ENCODE peak calls at places on chromosomes 11 and 22, in nine cellular contexts. G is cardiac muscle cell; M is neural progenitor cell; N is thoracic aorta; V is sigmoid colon; Q is PC-9; F is HL-60; O is CD4-positive, alpha-beta memory T cell; T is adipocyte. P is an unnamed sample. For H3K27me3, the result is how much of the 10 kb centered on the place peaks cover.

GRCh38 chr22:23709107-23709506 is 18.3 kb downstream of the RGL4 start:
- DNase-seq in Q (no peak), V (no peak), O (no peak), T (peak), N (no peak), G (no peak), F (no peak), M (no peak), P (no peak)

GRCh38 chr11:19164230-19164855 is 37.4 kb downstream of the CSRP3 start:
- DNase-seq in V (no peak), O (no peak), M (no peak), T (no peak), G (no peak), Q (no peak), F (no peak), N (no peak), P (no peak)

GRCh38 chr11:35618497-35619029 is 303 bp downstream of the FJX1 start:
- DNase-seq in G (peak), M (peak), F (no peak), V (peak), Q (peak), T (peak), N (no peak), O (no peak), P (no peak)

GRCh38 chr11:75639752-75640151 is 29.1 kb downstream of the MAP6 start:
- DNase-seq in M (peak), O (no peak), V (peak), Q (no peak), F (no peak), G (peak), N (peak), T (peak), P (no peak)

GRCh38 chr22:50146440-50147228 is 23.9 kb upstream of the PANX2 start:
- DNase-seq in O (no peak), V (peak), N (no peak), G (peak), F (peak), Q (peak), M (peak), T (peak), P (no peak)

GRCh38 chr22:37803636-37804371 is 3.9 kb upstream of the GCAT start:
- DNase-seq in M (peak), Q (no peak), N (no peak), T (no peak), V (no peak), O (no peak), F (no peak), G (no peak), P (no peak)

GRCh38 chr22:24894998-24895397 is 51.5 kb downstream of the LHFPL7 start:
- DNase-seq in F (peak), M (no peak), G (peak), O (no peak), T (peak), Q (peak), V (peak), N (peak), P (no peak)

GRCh38 chr11:117761993-117762392 is 35.0 kb downstream of the DSCAML1 start:
- DNase-seq in G (no peak), N (no peak), V (no peak), O (no peak), T (no peak), F (no peak), Q (no peak), M (no peak), P (no peak)

GRCh38 chr22:29032584-29032983 is 29.0 kb downstream of the C22orf31 start:
- DNase-seq in O (no peak), Q (peak), G (no peak), F (no peak), M (no peak), T (peak), N (no peak), V (no peak), P (no peak)

GRCh38 chr11:28350216-28350615 is 242.0 kb downstream of the METTL15 start:
- DNase-seq in M (no peak), V (no peak), O (no peak), F (no peak), G (no peak), Q (no peak), N (no peak), T (peak), P (no peak)

GRCh38 chr11:68338041-68338800 is 25.8 kb downstream of the LRP5 start:
- DNase-seq in O (no peak), G (no peak), M (no peak), N (no peak), Q (no peak), T (peak), F (no peak), V (no peak), P (no peak)

GRCh38 chr11:1936781-1937615 is 10.1 kb upstream of the MRPL23 start:
- DNase-seq in N (no peak), F (no peak), M (no peak), V (peak), Q (no peak), G (no peak), T (no peak), O (no peak), P (no peak)

GRCh38 chr11:838441-839279 is 3.7 kb downstream of the POLR2L start:
- DNase-seq in O (no peak), T (peak), N (no peak), F (no peak), M (peak), G (peak), Q (no peak), V (no peak), P (no peak)

GRCh38 chr11:88016392-88017020 is 158.7 kb downstream of the RAB38 start:
- DNase-seq in O (peak), M (peak), F (peak), Q (peak), G (peak), T (peak), V (peak), N (peak), P (peak)

GRCh38 chr11:27471067-27471587 is 1.5 kb downstream of the LGR4 start:
- DNase-seq in N (no peak), G (no peak), Q (peak), T (peak), M (peak), O (no peak), V (no peak), F (no peak), P (no peak)

GRCh38 chr11:122109932-122110331 is 6.1 kb downstream of the BLID start:
- DNase-seq in V (no peak), T (no peak), N (no peak), M (no peak), F (no peak), O (no peak), Q (no peak), G (no peak), P (no peak)

GRCh38 chr11:8593935-8594909 is at the start of gene STK33:
- DNase-seq in M (peak), T (peak), N (no peak), F (peak), Q (no peak), O (no peak), V (peak), G (peak), P (no peak)

GRCh38 chr11:68342459-68343158 is 30.2 kb downstream of the LRP5 start:
- DNase-seq in Q (peak), F (no peak), M (peak), N (no peak), V (no peak), O (no peak), T (peak), G (no peak), P (no peak)

GRCh38 chr11:103907548-103908455 is 128.6 kb upstream of the DDI1 start:
- DNase-seq in N (no peak), Q (no peak), M (no peak), T (peak), G (peak), O (no peak), F (no peak), V (no peak), P (no peak)

GRCh38 chr11:115496892-115497291 is 7.3 kb downstream of the CADM1 start:
- DNase-seq in G (no peak), O (no peak), Q (no peak), M (peak), F (no peak), N (no peak), T (no peak), V (no peak), P (no peak)

GRCh38 chr11:27241316-27242122 is 121.5 kb downstream of the CCDC34 start:
- DNase-seq in T (peak), V (no peak), Q (no peak), O (no peak), N (no peak), M (no peak), G (peak), F (no peak), P (no peak)

GRCh38 chr11:34495724-34496377 is 17.7 kb downstream of the ELF5 start:
- DNase-seq in F (no peak), M (no peak), O (no peak), N (no peak), Q (peak), V (no peak), G (peak), T (no peak), P (no peak)

GRCh38 chr11:3000032-3000961 is 8.2 kb upstream of the NAP1L4 start:
- DNase-seq in O (no peak), F (no peak), G (peak), Q (no peak), M (peak), T (peak), V (peak), N (no peak), P (no peak)

GRCh38 chr11:15645201-15645600 is 530.5 kb downstream of the INSC start:
- DNase-seq in T (no peak), N (no peak), Q (no peak), G (no peak), M (no peak), V (no peak), O (no peak), F (no peak), P (no peak)

DNA sequence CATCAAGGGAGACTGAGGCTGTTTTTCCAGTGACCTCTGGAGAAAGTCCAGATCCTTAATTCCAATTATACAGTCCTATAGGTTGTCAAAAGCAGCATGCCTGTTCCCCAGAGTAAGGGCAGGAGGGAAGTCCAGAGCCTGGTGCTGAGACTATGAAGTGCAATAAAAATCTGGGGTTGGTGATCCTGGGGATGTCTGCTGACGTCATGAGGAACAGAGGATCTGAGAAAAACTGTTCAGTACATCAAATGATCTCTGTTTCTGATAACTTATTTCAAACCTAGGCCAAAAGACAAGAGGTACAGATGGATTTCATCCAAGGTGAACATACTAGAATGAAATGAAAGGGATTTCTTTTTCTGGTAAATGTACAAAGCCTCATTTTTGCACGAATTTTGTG is 12.1 kb downstream of the OR5W2 start:
- DNase-seq in O (no peak), G (no peak), N (no peak), F (no peak), Q (no peak), T (no peak), M (no peak), V (no peak), P (no peak)
- H3K27me3 ChIP-seq in O (under half), G (under half), N (under half), F (under half), Q (under half), T (under half), M (under half), V (under half), P (under half)

GRCh38 chr11:112962854-112963367 is 1.7 kb downstream of the NCAM1 start:
- DNase-seq in N (peak), O (no peak), F (no peak), G (peak), T (no peak), M (peak), V (peak), Q (no peak), P (no peak)

GRCh38 chr11:112958670-112959069 is 2.5 kb upstream of the NCAM1 start:
- DNase-seq in Q (peak), N (no peak), F (no peak), T (no peak), V (no peak), M (no peak), O (no peak), G (peak), P (no peak)

GRCh38 chr11:112963368-112963955 is 2.2 kb downstream of the NCAM1 start:
- DNase-seq in M (peak), T (no peak), G (no peak), O (no peak), N (no peak), F (no peak), V (no peak), Q (no peak), P (no peak)

GRCh38 chr11:112961146-112961668 is at the start of gene NCAM1:
- DNase-seq in V (peak), T (peak), N (peak), Q (peak), G (peak), F (peak), M (peak), O (peak), P (no peak)

DNA sequence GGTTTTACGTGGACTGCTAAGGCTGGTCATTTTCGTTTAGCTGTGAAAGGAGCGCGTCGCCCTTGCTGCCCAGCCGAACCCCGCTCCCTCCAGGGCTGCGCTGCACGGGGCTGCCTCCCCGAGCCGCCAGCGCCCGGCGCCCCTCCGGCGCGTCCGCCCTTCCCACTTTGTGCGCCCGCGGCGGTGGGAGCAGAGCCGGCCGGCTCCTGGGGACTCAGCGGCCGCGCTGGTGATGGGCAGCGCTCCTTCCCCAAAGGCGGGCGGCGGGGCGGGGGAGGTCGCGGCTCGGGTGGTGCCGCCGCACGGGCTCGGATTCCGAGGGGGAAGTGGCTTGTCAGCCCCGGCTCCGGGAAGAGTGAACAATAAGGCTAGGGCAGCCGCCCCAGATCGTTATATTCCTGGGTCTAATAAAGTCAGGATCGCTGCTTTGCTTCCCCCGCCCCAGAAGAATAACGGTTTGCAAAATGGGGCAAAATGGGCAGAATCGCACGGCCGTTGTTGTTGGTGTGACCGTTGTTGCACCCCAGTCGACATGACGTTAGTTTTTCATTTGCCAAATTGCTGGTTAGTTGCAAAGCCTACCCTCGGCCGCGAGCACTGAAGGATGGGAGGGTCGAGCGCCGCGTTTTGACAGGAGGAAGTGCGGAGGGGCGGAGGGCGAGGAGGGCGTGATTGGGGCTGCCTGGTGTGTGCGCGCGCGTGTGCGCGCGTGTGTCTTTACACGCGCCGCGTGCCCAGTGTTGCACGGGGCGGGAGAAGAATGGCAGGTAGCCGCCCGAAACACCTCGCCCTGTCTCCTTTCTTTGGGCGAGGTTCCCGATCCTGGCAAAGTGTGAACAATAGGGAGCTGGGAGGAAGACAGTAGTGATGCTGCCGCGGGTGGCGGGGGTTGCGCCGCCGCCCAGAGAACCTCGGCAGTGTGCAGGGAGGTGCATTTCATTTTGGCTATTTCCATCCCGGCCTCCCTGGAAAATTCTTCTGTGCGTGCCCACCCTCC is 829 bp downstream of the NCAM1 start:
- DNase-seq in T (peak), G (peak), F (peak), N (no peak), M (peak), V (no peak), Q (no peak), O (no peak), P (no peak)
- H3K27me3 ChIP-seq in T (under half), G (under half), F (half or more), N (under half), M (under half), V (under half), Q (under half), O (under half), P (half or more)

GRCh38 chr11:32426192-32426591 is 9.1 kb downstream of the WT1 start:
- DNase-seq in G (no peak), M (peak), N (no peak), O (no peak), V (no peak), F (no peak), T (no peak), Q (no peak), P (no peak)
- H3K27me3 ChIP-seq in G (half or more), M (half or more), N (under half), O (under half), V (half or more), F (under half), T (half or more), Q (under half), P (under half)

GRCh38 chr11:13956988-13957387 is 5.5 kb upstream of the SPON1 start:
- DNase-seq in O (no peak), Q (no peak), F (no peak), V (no peak), M (no peak), N (no peak), T (no peak), G (no peak), P (no peak)
- H3K27me3 ChIP-seq in O (under half), Q (under half), F (under half), V (under half), M (under half), N (under half), T (under half), G (under half), P (under half)

GRCh38 chr11:13003726-13004493 is 5.2 kb upstream of the RASSF10 start:
- DNase-seq in T (no peak), Q (no peak), G (no peak), V (no peak), F (no peak), N (no peak), M (peak), O (no peak), P (no peak)

GRCh38 chr11:13000116-13000515 is 9.0 kb upstream of the RASSF10 start:
- DNase-seq in O (no peak), T (no peak), G (no peak), F (no peak), Q (no peak), V (no peak), M (no peak), N (no peak), P (no peak)

GRCh38 chr11:12997168-12997567 is 11.9 kb upstream of the RASSF10 start:
- DNase-seq in F (no peak), N (no peak), G (no peak), Q (no peak), M (no peak), V (no peak), O (no peak), T (no peak), P (no peak)

GRCh38 chr11:12998336-12998735 is 10.8 kb upstream of the RASSF10 start:
- DNase-seq in V (no peak), T (no peak), Q (no peak), N (no peak), O (no peak), M (no peak), F (no peak), G (no peak), P (no peak)

GRCh38 chr11:13000721-13001120 is 8.4 kb upstream of the RASSF10 start:
- DNase-seq in T (no peak), V (no peak), G (no peak), N (no peak), M (no peak), F (no peak), O (no peak), Q (no peak), P (no peak)
- H3K27me3 ChIP-seq in T (half or more), V (under half), G (under half), N (under half), M (under half), F (under half), O (under half), Q (under half), P (under half)